ENCODE peak calls at places on chromosomes 7 and 10, in seven cellular contexts. Z is keratinocyte, I is uterus, Y is breast epithelium, M is foreskin keratinocyte, B is OCI-LY7, S is AG04450. Q is an unnamed sample.

GRCh38 chr10:63720072-63720537 is 198.9 kb downstream of the REEP3 start:
- DNase-seq in Z (no peak), I (peak), Y (peak), M (peak), B (peak), S (no peak), Q (no peak)

GRCh38 chr10:4561301-4561700 is 264.7 kb upstream of the AKR1E2 start:
- DNase-seq in Z (no peak), I (no peak), Y (no peak), M (no peak), B (no peak), S (no peak), Q (no peak)

GRCh38 chr10:48399056-48399541 is 92.6 kb downstream of the MAPK8 start:
- DNase-seq in Z (no peak), I (no peak), Y (no peak), M (no peak), B (no peak), S (no peak), Q (no peak)

GRCh38 chr10:122844146-122844545 is 1.5 kb downstream of the CUZD1 start:
- DNase-seq in Z (no peak), I (no peak), Y (no peak), M (no peak), B (no peak), S (no peak), Q (no peak)

GRCh38 chr10:132492323-132493035 is 45.1 kb upstream of the INPP5A start:
- DNase-seq in Z (no peak), I (peak), Y (no peak), M (no peak), B (no peak), S (no peak), Q (no peak)

GRCh38 chr10:76647276-76647675 is 990.3 kb downstream of the KCNMA1 start:
- DNase-seq in Z (no peak), I (no peak), Y (no peak), M (no peak), B (no peak), S (no peak), Q (no peak)

GRCh38 chr7:142263598-142264380 is 5.9 kb upstream of the PRSS58 start:
- DNase-seq in Z (no peak), I (no peak), Y (no peak), M (peak), B (no peak), S (no peak), Q (no peak)

GRCh38 chr7:145511014-145511413 is 605.6 kb upstream of the CNTNAP2 start:
- DNase-seq in Z (no peak), I (no peak), Y (no peak), M (no peak), B (no peak), S (no peak), Q (no peak)

GRCh38 chr7:74269757-74270277 is 15.6 kb upstream of the RFC2 start:
- DNase-seq in Z (no peak), I (peak), Y (no peak), M (peak), B (peak), S (no peak), Q (peak)

GRCh38 chr7:2313450-2314208 is 612 bp downstream of the SNX8 start:
- DNase-seq in Z (no peak), I (no peak), Y (peak), M (no peak), B (peak), S (no peak), Q (peak)

GRCh38 chr10:24556746-24557742 is 166.6 kb downstream of the ARHGAP21 start:
- DNase-seq in Z (peak), I (no peak), Y (no peak), M (peak), B (peak), S (peak), Q (peak)

GRCh38 chr7:68770649-68771048 is 827.6 kb upstream of the AUTS2 start:
- DNase-seq in Z (no peak), I (no peak), Y (no peak), M (no peak), B (no peak), S (no peak), Q (peak)

GRCh38 chr10:89352039-89352597 is 24.3 kb downstream of the IFIT3 start:
- DNase-seq in Z (peak), I (peak), Y (peak), M (peak), B (no peak), S (peak), Q (peak)

GRCh38 chr10:34492081-34492480 is 323.0 kb downstream of the PARD3 start:
- DNase-seq in Z (peak), I (no peak), Y (no peak), M (peak), B (no peak), S (no peak), Q (no peak)

GRCh38 chr10:31004611-31005193 is 27.0 kb downstream of the ZNF438 start:
- DNase-seq in Z (no peak), I (no peak), Y (no peak), M (peak), B (no peak), S (peak), Q (no peak)

GRCh38 chr7:88101769-88102168 is 118.1 kb downstream of the SRI start:
- DNase-seq in Z (no peak), I (no peak), Y (no peak), M (no peak), B (no peak), S (no peak), Q (no peak)

GRCh38 chr7:69889338-69890080 is 291.2 kb downstream of the AUTS2 start:
- DNase-seq in Z (no peak), I (no peak), Y (no peak), M (no peak), B (peak), S (no peak), Q (no peak)

GRCh38 chr7:134022512-134022911 is 104.6 kb upstream of the LRGUK start:
- DNase-seq in Z (no peak), I (no peak), Y (no peak), M (peak), B (no peak), S (no peak), Q (no peak)

GRCh38 chr7:43649755-43650274 is 66.9 kb downstream of the STK17A start:
- DNase-seq in Z (no peak), I (no peak), Y (no peak), M (peak), B (peak), S (no peak), Q (no peak)

GRCh38 chr10:93160829-93161228 is 87.1 kb downstream of the CYP26A1 start:
- DNase-seq in Z (no peak), I (no peak), Y (no peak), M (no peak), B (no peak), S (no peak), Q (no peak)

GRCh38 chr10:3045471-3046209 is 21.7 kb upstream of the PFKP start:
- DNase-seq in Z (no peak), I (peak), Y (no peak), M (peak), B (no peak), S (no peak), Q (peak)

GRCh38 chr10:17645591-17646345 is 1.8 kb downstream of the STAM start:
- DNase-seq in Z (no peak), I (no peak), Y (no peak), M (peak), B (peak), S (no peak), Q (no peak)
- H3K27ac ChIP-seq in Z (peak), I (no peak), Y (peak), M (peak), B (no peak), S (no peak), Q (no peak)

GRCh38 chr7:47939425-47940036 is 8.7 kb downstream of the PKD1L1 start:
- DNase-seq in Z (no peak), I (no peak), Y (no peak), M (no peak), B (no peak), S (no peak), Q (no peak)
- H3K27ac ChIP-seq in Z (no peak), I (peak), Y (no peak), M (no peak), B (peak), S (peak), Q (no peak)

GRCh38 chr10:42646692-42647640 is 8.6 kb upstream of the ZNF33B start:
- DNase-seq in Z (no peak), I (no peak), Y (no peak), M (peak), B (no peak), S (no peak), Q (no peak)

GRCh38 chr10:42648512-42648911 is 10.1 kb upstream of the ZNF33B start:
- DNase-seq in Z (no peak), I (no peak), Y (no peak), M (no peak), B (no peak), S (no peak), Q (no peak)

GRCh38 chr10:42640610-42641229 is 2.4 kb upstream of the ZNF33B start:
- DNase-seq in Z (peak), I (no peak), Y (peak), M (peak), B (no peak), S (no peak), Q (no peak)

GRCh38 chr10:42646214-42646613 is 7.8 kb upstream of the ZNF33B start:
- DNase-seq in Z (no peak), I (no peak), Y (no peak), M (no peak), B (no peak), S (no peak), Q (no peak)

DNA sequence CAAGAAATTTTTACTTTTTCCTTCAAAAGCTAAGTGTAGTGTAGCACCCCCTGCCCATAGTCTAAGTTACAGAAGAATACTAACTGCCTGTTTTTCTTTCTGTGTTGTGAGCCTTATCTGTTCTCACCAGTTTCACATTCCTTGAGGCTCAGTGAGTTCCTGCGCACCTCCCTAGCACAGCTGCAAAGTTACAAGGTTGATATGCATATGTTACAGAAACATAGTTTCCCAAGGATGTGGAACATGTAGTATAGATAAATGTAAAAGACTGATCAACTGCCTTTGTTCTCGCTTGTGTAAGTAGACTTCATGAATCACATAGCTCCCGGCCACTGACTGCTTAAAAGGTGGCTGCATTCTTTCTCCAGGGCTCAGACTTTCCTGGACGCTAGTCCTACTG is 6.7 kb upstream of the ZNF33B start:
- DNase-seq in Z (no peak), I (no peak), Y (no peak), M (peak), B (no peak), S (no peak), Q (no peak)
- H3K27ac ChIP-seq in Z (no peak), I (no peak), Y (no peak), M (no peak), B (no peak), S (no peak), Q (no peak)

DNA sequence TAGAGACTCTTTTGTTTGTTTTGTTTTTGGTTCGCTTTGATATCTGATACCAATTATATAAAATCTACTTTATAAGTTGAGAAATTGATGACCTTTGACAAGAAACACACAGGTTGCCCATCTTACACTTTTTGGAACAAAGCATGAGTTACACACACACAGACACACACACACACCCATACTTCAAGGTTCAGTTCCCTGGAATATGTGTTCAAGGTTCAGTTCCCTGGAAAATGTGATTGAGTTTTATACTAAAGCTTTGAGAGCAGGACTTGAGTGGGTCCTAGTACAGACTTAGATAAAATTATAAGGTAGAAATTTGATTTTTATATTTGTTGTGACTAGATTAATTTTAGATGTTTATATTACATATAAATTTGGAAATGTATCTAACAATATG is 134.2 kb upstream of the PRR15 start:
- DNase-seq in Z (no peak), I (no peak), Y (no peak), M (no peak), B (no peak), S (no peak), Q (no peak)
- H3K27ac ChIP-seq in Z (no peak), I (no peak), Y (no peak), M (no peak), B (no peak), S (no peak), Q (no peak)